ENCODE peak calls at places on chromosomes 6 and 20, in five cellular contexts. One of them, this sample, is unnamed.

GRCh38 chr6:134245041-134245440 is 72.9 kb downstream of the SGK1 start:
- DNase-seq in upper lobe of right lung: no peak
- DNase-seq in thyroid gland: peak; percentile 39
- DNase-seq in progenitor cell of endocrine pancreas: no peak
- DNase-seq in right lobe of liver: no peak
- DNase-seq in this sample: no peak

GRCh38 chr6:78962458-78962857 is 95.1 kb downstream of the IRAK1BP1 start:
- DNase-seq in progenitor cell of endocrine pancreas: no peak
- DNase-seq in right lobe of liver: no peak
- DNase-seq in thyroid gland: no peak
- DNase-seq in upper lobe of right lung: no peak
- DNase-seq in this sample: no peak

GRCh38 chr6:37536462-37537225 is 37.0 kb upstream of the CCDC167 start:
- DNase-seq in upper lobe of right lung: no peak
- DNase-seq in right lobe of liver: no peak
- DNase-seq in progenitor cell of endocrine pancreas: no peak
- DNase-seq in thyroid gland: no peak
- DNase-seq in this sample: no peak

GRCh38 chr6:134995536-134995935 is 45.6 kb upstream of the ALDH8A1 start:
- DNase-seq in right lobe of liver: no peak
- DNase-seq in upper lobe of right lung: no peak
- DNase-seq in thyroid gland: no peak
- DNase-seq in progenitor cell of endocrine pancreas: no peak
- DNase-seq in this sample: no peak

GRCh38 chr6:137743493-137743892 is 123.6 kb upstream of the TNFAIP3 start:
- DNase-seq in progenitor cell of endocrine pancreas: no peak
- DNase-seq in upper lobe of right lung: no peak
- DNase-seq in right lobe of liver: no peak
- DNase-seq in thyroid gland: no peak
- DNase-seq in this sample: no peak

GRCh38 chr6:12229332-12229731 is 60.8 kb upstream of the EDN1 start:
- DNase-seq in right lobe of liver: no peak
- DNase-seq in progenitor cell of endocrine pancreas: no peak
- DNase-seq in thyroid gland: no peak
- DNase-seq in upper lobe of right lung: no peak
- DNase-seq in this sample: no peak

GRCh38 chr6:94835264-94835663 is 742.1 kb upstream of the MANEA start:
- DNase-seq in upper lobe of right lung: no peak
- DNase-seq in right lobe of liver: no peak
- DNase-seq in thyroid gland: no peak
- DNase-seq in progenitor cell of endocrine pancreas: no peak
- DNase-seq in this sample: no peak

GRCh38 chr6:98486052-98486451 is 348.3 kb upstream of the POU3F2 start:
- DNase-seq in thyroid gland: no peak
- DNase-seq in upper lobe of right lung: no peak
- DNase-seq in progenitor cell of endocrine pancreas: no peak
- DNase-seq in right lobe of liver: no peak
- DNase-seq in this sample: no peak

GRCh38 chr6:71733970-71734899 is 152.1 kb upstream of the RIMS1 start:
- DNase-seq in right lobe of liver: no peak
- DNase-seq in upper lobe of right lung: no peak
- DNase-seq in progenitor cell of endocrine pancreas: no peak
- DNase-seq in thyroid gland: no peak
- DNase-seq in this sample: no peak

GRCh38 chr6:139439278-139439813 is 64.9 kb upstream of the CITED2 start:
- DNase-seq in right lobe of liver: no peak
- DNase-seq in progenitor cell of endocrine pancreas: no peak
- DNase-seq in upper lobe of right lung: no peak
- DNase-seq in thyroid gland: no peak
- DNase-seq in this sample: no peak

GRCh38 chr6:113809818-113810217 is 47.3 kb upstream of the MARCKS start:
- DNase-seq in right lobe of liver: no peak
- DNase-seq in progenitor cell of endocrine pancreas: no peak
- DNase-seq in upper lobe of right lung: no peak
- DNase-seq in thyroid gland: no peak
- DNase-seq in this sample: no peak

GRCh38 chr6:140012146-140012545 is 637.7 kb upstream of the CITED2 start:
- DNase-seq in upper lobe of right lung: no peak
- DNase-seq in thyroid gland: no peak
- DNase-seq in right lobe of liver: no peak
- DNase-seq in progenitor cell of endocrine pancreas: no peak
- DNase-seq in this sample: no peak

GRCh38 chr6:157307661-157308060 is 15.7 kb downstream of the TMEM242 start:
- DNase-seq in thyroid gland: no peak
- DNase-seq in upper lobe of right lung: no peak
- DNase-seq in right lobe of liver: no peak
- DNase-seq in progenitor cell of endocrine pancreas: no peak
- DNase-seq in this sample: no peak

GRCh38 chr6:88166901-88167624 is 916 bp upstream of the CNR1 start:
- DNase-seq in progenitor cell of endocrine pancreas: peak; percentile 41
- DNase-seq in right lobe of liver: no peak
- DNase-seq in upper lobe of right lung: peak; percentile 67
- DNase-seq in thyroid gland: peak; percentile 6
- DNase-seq in this sample: no peak

GRCh38 chr6:9481292-9482029 is 933.4 kb downstream of the TFAP2A start:
- DNase-seq in thyroid gland: no peak
- DNase-seq in progenitor cell of endocrine pancreas: no peak
- DNase-seq in right lobe of liver: no peak
- DNase-seq in upper lobe of right lung: no peak
- DNase-seq in this sample: peak; percentile 45

GRCh38 chr20:50296450-50297375 is 106.1 kb downstream of the CEBPB start:
- DNase-seq in upper lobe of right lung: no peak
- DNase-seq in thyroid gland: no peak
- DNase-seq in right lobe of liver: peak; percentile 39
- DNase-seq in progenitor cell of endocrine pancreas: no peak
- DNase-seq in this sample: no peak

GRCh38 chr6:7846971-7847818 is 63.4 kb downstream of the TXNDC5 start:
- DNase-seq in thyroid gland: no peak
- DNase-seq in upper lobe of right lung: no peak
- DNase-seq in progenitor cell of endocrine pancreas: no peak
- DNase-seq in right lobe of liver: no peak
- DNase-seq in this sample: no peak
- TF ChIP-seq CTCF in thyroid gland: no peak
- TF ChIP-seq CTCF in upper lobe of right lung: peak; percentile 9
- TF ChIP-seq CTCF in progenitor cell of endocrine pancreas: no peak
- TF ChIP-seq CTCF in right lobe of liver: peak; percentile 8
- TF ChIP-seq CTCF in this sample: no peak

GRCh38 chr20:58246346-58246745 is 17.9 kb upstream of the ANKRD60 start:
- DNase-seq in upper lobe of right lung: no peak
- DNase-seq in progenitor cell of endocrine pancreas: no peak
- DNase-seq in thyroid gland: peak; percentile 27
- DNase-seq in right lobe of liver: no peak
- DNase-seq in this sample: no peak
- TF ChIP-seq CTCF in upper lobe of right lung: no peak
- TF ChIP-seq CTCF in progenitor cell of endocrine pancreas: peak; percentile 41
- TF ChIP-seq CTCF in thyroid gland: peak; percentile 14
- TF ChIP-seq CTCF in right lobe of liver: peak; percentile 27
- TF ChIP-seq CTCF in this sample: peak; percentile 70

GRCh38 chr6:107116923-107117417 is 1.7 kb upstream of the BEND3 start:
- DNase-seq in thyroid gland: no peak
- DNase-seq in progenitor cell of endocrine pancreas: no peak
- DNase-seq in upper lobe of right lung: no peak
- DNase-seq in right lobe of liver: no peak
- DNase-seq in this sample: no peak

GRCh38 chr6:107115695-107116327 is 496 bp upstream of the BEND3 start:
- DNase-seq in progenitor cell of endocrine pancreas: peak; percentile 74
- DNase-seq in thyroid gland: peak; percentile 60
- DNase-seq in right lobe of liver: peak; percentile 52
- DNase-seq in upper lobe of right lung: peak; percentile 78
- DNase-seq in this sample: peak; percentile 10

GRCh38 chr6:107114213-107114871 is 973 bp downstream of the BEND3 start:
- DNase-seq in upper lobe of right lung: peak; percentile 94
- DNase-seq in progenitor cell of endocrine pancreas: peak; percentile 82
- DNase-seq in right lobe of liver: peak; percentile 93
- DNase-seq in thyroid gland: peak; percentile 90
- DNase-seq in this sample: peak; percentile 81

GRCh38 chr6:107114872-107115694 is at the start of gene BEND3:
- DNase-seq in progenitor cell of endocrine pancreas: peak; percentile 40
- DNase-seq in right lobe of liver: peak; percentile 46
- DNase-seq in thyroid gland: peak; percentile 44
- DNase-seq in upper lobe of right lung: peak; percentile 79
- DNase-seq in this sample: no peak

GRCh38 chr6:107116328-107116892 is 1.1 kb upstream of the BEND3 start:
- DNase-seq in right lobe of liver: peak; percentile 30
- DNase-seq in upper lobe of right lung: peak; percentile 72
- DNase-seq in progenitor cell of endocrine pancreas: no peak
- DNase-seq in thyroid gland: peak; percentile 44
- DNase-seq in this sample: no peak
- TF ChIP-seq CTCF in right lobe of liver: no peak
- TF ChIP-seq CTCF in upper lobe of right lung: no peak
- TF ChIP-seq CTCF in progenitor cell of endocrine pancreas: peak; percentile 34
- TF ChIP-seq CTCF in thyroid gland: no peak
- TF ChIP-seq CTCF in this sample: peak; percentile 39

GRCh38 chr20:62940875-62941274 is 2.9 kb downstream of the GID8 start:
- DNase-seq in progenitor cell of endocrine pancreas: no peak
- DNase-seq in right lobe of liver: no peak
- DNase-seq in upper lobe of right lung: peak; percentile 23
- DNase-seq in thyroid gland: no peak
- DNase-seq in this sample: no peak

GRCh38 chr20:62941792-62942191 is 3.8 kb downstream of the GID8 start:
- DNase-seq in thyroid gland: no peak
- DNase-seq in progenitor cell of endocrine pancreas: no peak
- DNase-seq in upper lobe of right lung: no peak
- DNase-seq in right lobe of liver: no peak
- DNase-seq in this sample: peak; percentile 21

GRCh38 chr20:62944184-62944583 is 6.2 kb downstream of the GID8 start:
- DNase-seq in right lobe of liver: no peak
- DNase-seq in upper lobe of right lung: peak; percentile 16
- DNase-seq in progenitor cell of endocrine pancreas: no peak
- DNase-seq in thyroid gland: no peak
- DNase-seq in this sample: no peak

GRCh38 chr20:62943396-62943795 is 5.4 kb downstream of the GID8 start:
- DNase-seq in right lobe of liver: no peak
- DNase-seq in progenitor cell of endocrine pancreas: no peak
- DNase-seq in upper lobe of right lung: peak; percentile 44
- DNase-seq in thyroid gland: no peak
- DNase-seq in this sample: no peak

GRCh38 chr20:62942456-62942855 is 4.5 kb downstream of the GID8 start:
- DNase-seq in right lobe of liver: no peak
- DNase-seq in upper lobe of right lung: peak; percentile 27
- DNase-seq in thyroid gland: no peak
- DNase-seq in progenitor cell of endocrine pancreas: no peak
- DNase-seq in this sample: no peak
- TF ChIP-seq CTCF in right lobe of liver: no peak
- TF ChIP-seq CTCF in upper lobe of right lung: no peak
- TF ChIP-seq CTCF in thyroid gland: no peak
- TF ChIP-seq CTCF in progenitor cell of endocrine pancreas: no peak
- TF ChIP-seq CTCF in this sample: no peak

DNA sequence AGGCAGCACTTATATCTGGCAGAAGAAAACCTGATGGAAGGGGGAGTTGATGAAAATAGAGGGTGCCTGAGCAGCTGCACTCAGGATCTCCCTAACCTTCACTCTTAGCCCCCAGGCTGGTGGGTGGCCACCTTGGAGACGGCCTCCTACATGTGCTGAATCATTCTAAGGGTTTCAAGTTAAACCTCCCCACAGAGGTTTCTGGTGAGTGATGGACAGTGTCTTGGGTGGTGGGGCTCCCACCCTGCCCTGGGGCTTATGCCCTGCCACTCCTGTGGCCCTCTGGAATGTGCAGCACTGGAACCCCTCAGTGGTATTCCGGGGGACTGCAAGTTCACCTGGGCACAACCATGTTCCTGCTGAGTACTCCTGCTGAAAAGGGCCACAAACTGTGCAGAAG is 357.2 kb downstream of the CD83 start:
- DNase-seq in right lobe of liver: no peak
- DNase-seq in upper lobe of right lung: no peak
- DNase-seq in thyroid gland: no peak
- DNase-seq in progenitor cell of endocrine pancreas: no peak
- DNase-seq in this sample: no peak
- TF ChIP-seq CTCF in right lobe of liver: no peak
- TF ChIP-seq CTCF in upper lobe of right lung: no peak
- TF ChIP-seq CTCF in thyroid gland: no peak
- TF ChIP-seq CTCF in progenitor cell of endocrine pancreas: no peak
- TF ChIP-seq CTCF in this sample: no peak

DNA sequence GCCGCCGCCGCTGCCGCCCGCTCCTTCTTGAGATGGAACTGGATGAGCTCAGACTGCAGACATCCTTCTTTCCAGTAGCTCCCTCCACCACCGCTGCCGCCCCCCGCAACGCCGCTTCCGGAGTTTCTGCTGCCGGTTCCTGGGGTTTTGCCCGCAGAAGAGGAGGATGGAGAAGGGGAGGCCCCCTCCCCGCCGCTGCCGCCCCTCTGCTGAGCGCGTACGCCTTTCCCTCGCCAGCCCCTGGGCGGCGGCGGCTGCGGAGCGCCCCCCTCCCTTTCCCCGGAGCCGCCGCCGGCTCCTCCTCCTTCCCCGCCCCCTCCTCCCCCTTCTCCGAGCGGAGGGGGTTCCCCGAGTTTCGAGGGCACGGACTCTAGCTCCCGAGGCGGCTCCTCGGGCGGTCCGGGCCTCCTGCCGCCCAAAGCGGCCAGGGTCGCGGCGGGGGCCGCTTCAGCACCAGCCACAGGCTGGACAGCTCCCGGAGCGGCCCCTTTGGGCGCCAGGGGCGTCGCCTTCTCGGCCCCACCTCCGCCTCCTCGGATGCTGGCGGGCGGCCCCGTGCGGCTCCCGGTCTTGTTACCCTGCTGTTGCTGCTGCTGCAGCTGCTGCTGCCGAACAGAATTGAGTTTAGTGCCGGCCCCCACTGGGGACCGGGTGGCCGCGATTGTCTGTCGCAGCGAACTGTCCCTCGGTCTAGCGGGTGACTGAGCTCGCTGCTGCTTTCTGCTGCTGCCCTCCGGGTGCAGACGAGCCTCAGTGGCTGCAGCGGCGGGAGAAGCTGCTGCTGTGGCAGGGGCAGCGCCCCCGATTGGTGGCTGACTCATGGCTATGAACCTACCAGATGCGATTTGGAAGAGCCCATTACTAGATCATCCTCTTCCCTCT is 3.1 kb downstream of the MTCL3 start:
- DNase-seq in progenitor cell of endocrine pancreas: peak; percentile 67
- DNase-seq in thyroid gland: peak; percentile 64
- DNase-seq in upper lobe of right lung: peak; percentile 82
- DNase-seq in right lobe of liver: peak; percentile 33
- DNase-seq in this sample: peak; percentile 64
- TF ChIP-seq CTCF in progenitor cell of endocrine pancreas: no peak
- TF ChIP-seq CTCF in thyroid gland: no peak
- TF ChIP-seq CTCF in upper lobe of right lung: no peak
- TF ChIP-seq CTCF in right lobe of liver: no peak
- TF ChIP-seq CTCF in this sample: no peak

GRCh38 chr20:44849712-44850111 is 35.8 kb upstream of the YWHAB start:
- DNase-seq in progenitor cell of endocrine pancreas: no peak
- DNase-seq in thyroid gland: no peak
- DNase-seq in upper lobe of right lung: no peak
- DNase-seq in right lobe of liver: no peak
- DNase-seq in this sample: no peak
- TF ChIP-seq CTCF in progenitor cell of endocrine pancreas: no peak
- TF ChIP-seq CTCF in thyroid gland: no peak
- TF ChIP-seq CTCF in upper lobe of right lung: no peak
- TF ChIP-seq CTCF in right lobe of liver: no peak
- TF ChIP-seq CTCF in this sample: peak; percentile 37

DNA sequence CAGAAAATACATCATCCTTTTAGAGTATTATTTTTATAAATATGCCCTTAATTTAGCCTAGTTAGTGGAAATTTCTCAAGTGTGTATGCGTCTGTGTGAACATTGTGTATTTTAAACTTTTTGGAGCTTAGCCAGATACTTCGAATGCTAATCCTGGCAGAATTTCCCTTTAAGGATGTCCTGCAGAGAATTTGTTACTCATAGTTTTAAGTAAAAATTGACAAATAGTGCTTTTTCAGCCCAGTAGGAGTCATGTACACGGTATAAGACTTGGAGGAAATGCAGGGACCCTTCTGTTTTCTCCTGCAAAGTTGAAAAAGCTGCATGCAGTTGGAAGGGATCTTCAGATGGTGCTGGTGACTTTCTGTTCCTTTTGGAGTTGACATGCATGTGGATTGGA is at the start of gene FHL5:
- DNase-seq in thyroid gland: no peak
- DNase-seq in progenitor cell of endocrine pancreas: no peak
- DNase-seq in upper lobe of right lung: no peak
- DNase-seq in right lobe of liver: no peak
- DNase-seq in this sample: no peak
- TF ChIP-seq CTCF in thyroid gland: no peak
- TF ChIP-seq CTCF in progenitor cell of endocrine pancreas: no peak
- TF ChIP-seq CTCF in upper lobe of right lung: no peak
- TF ChIP-seq CTCF in right lobe of liver: no peak
- TF ChIP-seq CTCF in this sample: no peak